ENCODE peak calls at places on chromosomes 6 and 20, in eight cellular contexts. J is right lobe of liver; N is pancreas; I is lung microvascular endothelial cell; W is NCI-H748 treated with DMSO at 0.1 percent for 48 hours; K is NCI-H1092 treated with DMSO at 0.1 percent for 48 hours; U is activated CD4-positive, alpha-beta T cell treated with anti-CD3 and anti-CD28 coated beads, Interleukin-2, amount 10 ng/mL, durations not matched to agents 7 days and 5 days; Z is B cell. R is an unnamed sample.
A peak's percentile ranks its signal among the peaks of the same experiment; 100 is the strongest.

GRCh38 chr20:41095110-41095969 is 42.0 kb upstream of the PLCG1 start:
- DNase-seq in J (no peak), N (no peak), I (peak; percentile 71), W (peak; percentile 45), K (peak; percentile 38), U (peak; percentile 57), Z (peak; percentile 61), R (no peak)

GRCh38 chr6:22250486-22250885 is 46.4 kb downstream of the PRL start:
- DNase-seq in J (no peak), N (no peak), I (no peak), W (peak; percentile 86), K (peak; percentile 71), U (no peak), Z (no peak), R (no peak)

GRCh38 chr6:136526196-136526930 is 23.9 kb downstream of the MAP7 start:
- DNase-seq in J (peak; percentile 62), N (peak; percentile 26), I (peak; percentile 46), W (no peak), K (peak; percentile 68), U (peak; percentile 53), Z (no peak), R (no peak)

GRCh38 chr6:133062077-133062476 is 179.1 kb upstream of the EYA4 start:
- DNase-seq in J (no peak), N (no peak), I (no peak), W (no peak), K (no peak), U (no peak), Z (no peak), R (no peak)

GRCh38 chr6:26431258-26432162 is 8.8 kb upstream of the BTN3A3 start:
- DNase-seq in J (no peak), N (no peak), I (no peak), W (no peak), K (no peak), U (no peak), Z (no peak), R (no peak)

GRCh38 chr20:57475388-57476072 is 49.4 kb downstream of the CTCFL start:
- DNase-seq in J (peak; percentile 8), N (no peak), I (no peak), W (no peak), K (no peak), U (no peak), Z (no peak), R (no peak)

GRCh38 chr6:108597601-108598315 is 37.0 kb downstream of the FOXO3 start:
- DNase-seq in J (no peak), N (no peak), I (peak; percentile 80), W (no peak), K (no peak), U (no peak), Z (no peak), R (no peak)

GRCh38 chr6:22071655-22072054 is 225.2 kb downstream of the PRL start:
- DNase-seq in J (no peak), N (no peak), I (peak; percentile 81), W (no peak), K (no peak), U (no peak), Z (no peak), R (no peak)

GRCh38 chr6:44157152-44157521 is 1.5 kb upstream of the CAPN11 start:
- DNase-seq in J (no peak), N (no peak), I (no peak), W (no peak), K (no peak), U (no peak), Z (no peak), R (no peak)

GRCh38 chr20:14963262-14963663 is 625.9 kb upstream of the FLRT3 start:
- DNase-seq in J (no peak), N (no peak), I (peak; percentile 45), W (no peak), K (no peak), U (no peak), Z (no peak), R (no peak)

GRCh38 chr6:139644821-139645220 is 270.4 kb upstream of the CITED2 start:
- DNase-seq in J (no peak), N (no peak), I (no peak), W (no peak), K (no peak), U (no peak), Z (no peak), R (no peak)

GRCh38 chr20:17648782-17649730 is 33.0 kb downstream of the RRBP1 start:
- DNase-seq in J (peak; percentile 74), N (peak; percentile 73), I (no peak), W (peak; percentile 8), K (peak; percentile 66), U (peak; percentile 33), Z (peak; percentile 79), R (peak; percentile 17)

GRCh38 chr20:3350412-3350811 is 57.1 kb downstream of the DNAAF9 start:
- DNase-seq in J (no peak), N (no peak), I (no peak), W (no peak), K (no peak), U (no peak), Z (no peak), R (no peak)

GRCh38 chr6:12875061-12875460 is 158.5 kb downstream of the PHACTR1 start:
- DNase-seq in J (no peak), N (no peak), I (peak; percentile 5), W (no peak), K (no peak), U (no peak), Z (no peak), R (no peak)

GRCh38 chr20:11302436-11302835 is 615.3 kb upstream of the BTBD3 start:
- DNase-seq in J (no peak), N (no peak), I (no peak), W (no peak), K (no peak), U (no peak), Z (no peak), R (no peak)

GRCh38 chr6:151391471-151392428 is at the start of gene ZBTB2:
- DNase-seq in J (peak; percentile 80), N (peak; percentile 79), I (peak; percentile 76), W (peak; percentile 70), K (peak; percentile 53), U (peak; percentile 69), Z (peak; percentile 79), R (peak; percentile 65)

GRCh38 chr20:57928181-57928967 is 218.6 kb upstream of the PMEPA1 start:
- DNase-seq in J (no peak), N (no peak), I (no peak), W (no peak), K (no peak), U (no peak), Z (no peak), R (no peak)

GRCh38 chr6:25503686-25504085 is 148.3 kb upstream of the SCGN start:
- DNase-seq in J (no peak), N (no peak), I (no peak), W (no peak), K (no peak), U (no peak), Z (no peak), R (no peak)

GRCh38 chr20:44644384-44645131 is 6.9 kb downstream of the ADA start:
- DNase-seq in J (no peak), N (no peak), I (peak; percentile 40), W (no peak), K (no peak), U (peak; percentile 50), Z (peak; percentile 12), R (peak; percentile 42)

GRCh38 chr6:153231048-153231635 is 100.1 kb upstream of the RGS17 start:
- DNase-seq in J (no peak), N (peak; percentile 53), I (peak; percentile 61), W (peak; percentile 10), K (peak; percentile 62), U (peak; percentile 57), Z (no peak), R (no peak)

GRCh38 chr6:18269253-18269652 is 4.9 kb upstream of the DEK start:
- DNase-seq in J (no peak), N (no peak), I (peak; percentile 55), W (no peak), K (no peak), U (no peak), Z (no peak), R (peak; percentile 22)

GRCh38 chr6:56226946-56227879 is 20.2 kb downstream of the COL21A1 start:
- DNase-seq in J (no peak), N (no peak), I (no peak), W (no peak), K (no peak), U (no peak), Z (no peak), R (no peak)

GRCh38 chr6:2918936-2919335 is 15.8 kb upstream of the SERPINB9 start:
- DNase-seq in J (no peak), N (no peak), I (no peak), W (no peak), K (no peak), U (peak; percentile 26), Z (no peak), R (no peak)

GRCh38 chr20:51565741-51566140 is 23.2 kb upstream of the NFATC2 start:
- DNase-seq in J (no peak), N (no peak), I (no peak), W (no peak), K (no peak), U (no peak), Z (no peak), R (no peak)

GRCh38 chr6:109991307-109992101 is 13.4 kb downstream of the GPR6 start:
- DNase-seq in J (no peak), N (no peak), I (no peak), W (no peak), K (no peak), U (no peak), Z (no peak), R (no peak)

GRCh38 chr20:19817017-19817416 is 59.0 kb downstream of the RIN2 start:
- DNase-seq in J (no peak), N (no peak), I (peak; percentile 99), W (no peak), K (no peak), U (no peak), Z (no peak), R (no peak)

R was measured in CD4-positive, alpha-beta memory T cell.